ENCODE peak calls at places on chromosome 11, in seven cellular contexts. U, R, F, Q, H, P and X are unnamed samples.

GRCh38 chr11:33197915-33198727 is 36.8 kb upstream of the CSTF3 start:
- DNase-seq in U (no peak), R (peak), F (no peak), Q (no peak), H (no peak), P (no peak), X (no peak)

GRCh38 chr11:105689636-105690035 is 79.8 kb downstream of the GRIA4 start:
- DNase-seq in U (no peak), R (no peak), F (no peak), Q (no peak), H (no peak), P (no peak), X (no peak)

GRCh38 chr11:119470316-119471266 is 47.6 kb upstream of the THY1 start:
- DNase-seq in U (no peak), R (peak), F (no peak), Q (no peak), H (peak), P (no peak), X (no peak)

GRCh38 chr11:57458060-57458409 is 2.3 kb upstream of the RTN4RL2 start:
- DNase-seq in U (no peak), R (no peak), F (no peak), Q (no peak), H (no peak), P (no peak), X (no peak)

GRCh38 chr11:112162761-112163669 is 879 bp downstream of the IL18 start:
- DNase-seq in U (no peak), R (no peak), F (no peak), Q (no peak), H (no peak), P (no peak), X (no peak)

GRCh38 chr11:117836077-117836960 is 11.8 kb upstream of the FXYD2 start:
- DNase-seq in U (no peak), R (no peak), F (no peak), Q (no peak), H (no peak), P (no peak), X (no peak)

GRCh38 chr11:45100338-45100737 is 46.1 kb upstream of the PRDM11 start:
- DNase-seq in U (no peak), R (peak), F (no peak), Q (no peak), H (no peak), P (no peak), X (no peak)

GRCh38 chr11:35237860-35238715 is 99.1 kb downstream of the CD44 start:
- DNase-seq in U (no peak), R (peak), F (peak), Q (no peak), H (no peak), P (no peak), X (peak)

GRCh38 chr11:75715688-75716087 is 1.9 kb upstream of the MOGAT2 start:
- DNase-seq in U (no peak), R (no peak), F (no peak), Q (no peak), H (no peak), P (no peak), X (no peak)

GRCh38 chr11:34206598-34207300 is 101.3 kb downstream of the NAT10 start:
- DNase-seq in U (no peak), R (no peak), F (no peak), Q (no peak), H (no peak), P (no peak), X (no peak)

GRCh38 chr11:1448166-1448825 is 38.3 kb downstream of the MOB2 start:
- DNase-seq in U (no peak), R (no peak), F (no peak), Q (no peak), H (no peak), P (no peak), X (no peak)

GRCh38 chr11:16764888-16765287 is 26.4 kb downstream of the C11orf58 start:
- DNase-seq in U (no peak), R (no peak), F (no peak), Q (no peak), H (no peak), P (no peak), X (no peak)

GRCh38 chr11:73236879-73237278 is 18.8 kb downstream of the P2RY2 start:
- DNase-seq in U (no peak), R (peak), F (no peak), Q (peak), H (no peak), P (peak), X (no peak)

GRCh38 chr11:44255406-44256071 is 54.4 kb downstream of the ALX4 start:
- DNase-seq in U (no peak), R (no peak), F (no peak), Q (no peak), H (no peak), P (no peak), X (no peak)

GRCh38 chr11:73314121-73314948 is 6.3 kb downstream of the ARHGEF17 start:
- DNase-seq in U (no peak), R (peak), F (no peak), Q (peak), H (no peak), P (peak), X (no peak)

GRCh38 chr11:134794192-134794591 is 382.1 kb upstream of the B3GAT1 start:
- DNase-seq in U (no peak), R (no peak), F (no peak), Q (no peak), H (no peak), P (no peak), X (no peak)

GRCh38 chr11:3171931-3172560 is 6.9 kb upstream of the OSBPL5 start:
- DNase-seq in U (no peak), R (no peak), F (no peak), Q (peak), H (no peak), P (no peak), X (no peak)

GRCh38 chr11:83773950-83774880 is 488.0 kb upstream of the CCDC90B start:
- DNase-seq in U (no peak), R (peak), F (no peak), Q (no peak), H (no peak), P (no peak), X (no peak)

GRCh38 chr11:12439615-12440014 is 62.2 kb downstream of the PARVA start:
- DNase-seq in U (no peak), R (no peak), F (no peak), Q (no peak), H (no peak), P (no peak), X (no peak)

GRCh38 chr11:1748467-1749019 is 1.9 kb downstream of the IFITM10 start:
- DNase-seq in U (no peak), R (no peak), F (no peak), Q (peak), H (no peak), P (no peak), X (no peak)

GRCh38 chr11:119684361-119685072 is 44.5 kb downstream of the NECTIN1 start:
- DNase-seq in U (no peak), R (peak), F (no peak), Q (no peak), H (peak), P (no peak), X (no peak)

GRCh38 chr11:65013692-65014145 is 241 bp upstream of the ARL2 start:
- DNase-seq in U (peak), R (peak), F (peak), Q (peak), H (peak), P (peak), X (peak)

GRCh38 chr11:42265072-42265471 is 805.6 kb upstream of the LRRC4C start:
- DNase-seq in U (no peak), R (no peak), F (no peak), Q (no peak), H (no peak), P (no peak), X (no peak)

GRCh38 chr11:76903325-76903724 is 42.6 kb downstream of the ACER3 start:
- DNase-seq in U (no peak), R (no peak), F (no peak), Q (no peak), H (no peak), P (no peak), X (no peak)

GRCh38 chr11:40030867-40031266 is 1428.6 kb downstream of the LRRC4C start:
- DNase-seq in U (no peak), R (no peak), F (no peak), Q (no peak), H (no peak), P (no peak), X (no peak)

GRCh38 chr11:121829159-121829643 is 286.8 kb downstream of the BLID start:
- DNase-seq in U (no peak), R (peak), F (no peak), Q (peak), H (peak), P (no peak), X (no peak)

GRCh38 chr11:44619931-44620725 is 54.7 kb downstream of the CD82 start:
- DNase-seq in U (no peak), R (no peak), F (no peak), Q (no peak), H (peak), P (peak), X (no peak)

GRCh38 chr11:129992161-129992944 is 10.3 kb downstream of the PRDM10 start:
- DNase-seq in U (no peak), R (peak), F (no peak), Q (no peak), H (peak), P (no peak), X (no peak)
- TF ChIP-seq CTCF in U (peak), R (no peak), F (peak), Q (peak), H (peak), P (peak), X (peak)

GRCh38 chr11:8698379-8698851 is 15.8 kb downstream of the RPL27A start:
- DNase-seq in U (no peak), R (no peak), F (no peak), Q (no peak), H (no peak), P (no peak), X (no peak)
- H3K4me3 ChIP-seq in U (no peak), R (no peak), F (no peak), Q (no peak), H (no peak), P (no peak), X (no peak)

GRCh38 chr11:127843483-127844396 is 743.6 kb downstream of the ETS1 start:
- DNase-seq in U (no peak), R (peak), F (no peak), Q (peak), H (peak), P (peak), X (peak)
- TF ChIP-seq CTCF in U (peak), R (peak), F (peak), Q (peak), H (no peak), P (peak), X (peak)

GRCh38 chr11:46362146-46363030 is 15.1 kb downstream of the DGKZ start:
- DNase-seq in U (no peak), R (no peak), F (no peak), Q (no peak), H (no peak), P (peak), X (no peak)
- H3K4me3 ChIP-seq in U (peak), R (no peak), F (peak), Q (peak), H (peak), P (peak), X (peak)

DNA sequence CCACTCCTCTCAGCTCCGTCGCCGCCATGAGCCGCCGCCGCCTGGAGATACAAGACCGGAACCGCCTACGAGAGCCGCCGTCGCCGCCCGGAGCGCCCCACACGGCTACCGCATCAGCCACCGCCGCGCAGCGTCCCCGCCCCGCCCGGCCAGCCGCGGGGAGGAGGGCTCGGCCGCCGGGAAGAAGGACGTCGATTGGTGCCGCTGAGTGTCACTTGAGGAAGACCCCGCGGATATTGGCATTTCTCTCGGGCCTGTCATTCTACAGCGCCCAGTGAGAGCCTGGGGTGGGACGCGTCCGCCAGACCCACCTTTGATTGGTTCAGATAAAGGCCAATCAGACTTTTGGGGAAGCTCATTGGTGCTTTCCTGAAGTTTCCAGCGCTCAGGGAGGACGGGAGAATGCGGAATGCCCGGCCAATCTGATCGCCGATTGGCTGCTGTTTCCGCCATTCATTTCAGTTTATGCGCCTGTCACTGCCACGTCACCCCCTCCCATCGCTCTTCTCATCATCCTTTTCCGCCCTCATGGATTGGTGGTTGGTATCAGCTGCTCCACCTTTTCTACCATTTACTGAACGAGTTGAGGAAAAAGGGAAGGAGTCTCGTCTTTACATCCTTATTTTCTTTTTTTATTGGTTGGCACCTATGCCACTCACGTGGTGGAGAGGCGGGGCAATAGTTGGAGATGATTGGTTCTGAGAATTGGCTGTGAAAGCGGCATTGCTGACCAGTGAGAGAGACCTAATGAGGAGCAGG is at the start of gene OSBP:
- DNase-seq in U (peak), R (peak), F (peak), Q (peak), H (peak), P (peak), X (peak)
- TF ChIP-seq CTCF in U (no peak), R (no peak), F (no peak), Q (no peak), H (no peak), P (peak), X (no peak)

DNA sequence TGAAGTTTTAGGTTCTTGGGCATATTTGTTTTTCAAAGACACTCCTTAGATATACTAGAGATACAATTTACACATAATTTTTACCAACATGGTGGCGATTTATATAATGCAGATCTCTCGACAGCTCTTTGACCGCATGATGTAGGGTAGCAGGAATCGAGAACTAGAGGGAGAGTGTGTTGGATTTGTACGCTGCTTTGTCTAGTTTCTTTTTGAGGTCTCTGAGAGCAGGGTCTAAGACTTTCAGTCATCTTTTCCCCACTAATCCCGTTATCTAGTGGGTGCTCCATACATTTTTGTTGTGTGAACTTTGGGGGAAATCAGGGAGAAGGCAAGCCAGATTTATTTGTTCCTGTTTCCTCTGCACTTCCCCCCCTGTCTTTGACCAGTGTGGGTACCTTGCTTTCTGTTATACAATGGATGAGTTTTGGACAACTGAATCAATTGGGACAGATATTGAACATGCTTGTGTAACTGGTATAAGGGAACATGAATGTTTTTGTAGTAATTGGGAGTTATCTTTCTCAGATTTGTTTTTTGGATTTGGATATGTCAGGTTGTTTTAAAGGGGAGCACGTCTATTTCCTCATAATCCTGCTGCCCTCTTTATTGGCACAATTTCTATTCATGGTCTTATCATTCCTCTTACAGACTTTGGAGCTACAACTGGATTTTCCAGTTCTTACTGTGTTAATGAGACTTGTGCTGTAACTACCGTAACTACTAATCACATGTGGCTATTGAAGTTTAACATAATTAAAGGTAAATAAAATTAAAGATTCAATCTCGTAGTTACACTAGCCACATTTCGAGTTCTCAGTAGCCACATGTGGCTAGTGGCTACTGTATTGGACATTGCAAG is 1.7 kb downstream of the FDX1 start:
- DNase-seq in U (no peak), R (peak), F (no peak), Q (no peak), H (no peak), P (no peak), X (no peak)
- H3K4me3 ChIP-seq in U (peak), R (peak), F (peak), Q (peak), H (peak), P (peak), X (peak)

GRCh38 chr11:61787928-61788491 is 4.4 kb downstream of the TMEM258 start:
- DNase-seq in U (no peak), R (peak), F (no peak), Q (peak), H (no peak), P (no peak), X (no peak)
- TF ChIP-seq CTCF in U (peak), R (peak), F (peak), Q (peak), H (no peak), P (peak), X (peak)

GRCh38 chr11:85316967-85317366 is 310.2 kb downstream of the DLG2 start:
- DNase-seq in U (peak), R (no peak), F (peak), Q (no peak), H (no peak), P (no peak), X (peak)
- H3K4me3 ChIP-seq in U (no peak), R (no peak), F (no peak), Q (no peak), H (no peak), P (no peak), X (no peak)

DNA sequence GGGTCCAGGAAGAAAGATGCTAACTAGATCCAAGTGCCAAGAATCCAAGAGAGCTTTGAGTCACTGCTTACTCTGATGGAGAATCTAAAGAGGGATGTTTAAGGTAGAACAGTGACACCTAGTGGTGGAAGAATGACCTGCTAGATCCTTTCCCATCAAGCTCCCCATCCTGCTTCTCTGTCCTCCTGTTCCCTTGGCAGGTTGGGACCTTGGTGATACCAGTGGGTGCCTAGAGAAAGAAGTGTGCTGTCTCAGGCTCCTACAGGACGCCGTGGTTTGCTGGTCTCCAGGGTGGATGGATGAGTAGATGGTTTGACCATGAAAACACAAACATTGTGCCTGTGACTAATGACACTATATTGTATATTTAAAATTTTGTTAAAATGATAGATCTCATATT is 383.7 kb downstream of the TMEM135 start:
- DNase-seq in U (peak), R (peak), F (peak), Q (no peak), H (no peak), P (no peak), X (peak)
- TF ChIP-seq CTCF in U (peak), R (peak), F (peak), Q (peak), H (peak), P (peak), X (peak)